ENCODE peak calls at places on chromosomes 1 and 21, in four cellular contexts. One of them, this sample, is unnamed.

GRCh38 chr1:222392571-222392970 is 155.3 kb downstream of the HHIPL2 start:
- DNase-seq in SK-N-SH: no peak
- DNase-seq in K562: no peak
- DNase-seq in HepG2: no peak
- DNase-seq in this sample: no peak

GRCh38 chr1:226408285-226409184 is 642 bp upstream of the PARP1 start:
- DNase-seq in HepG2: no peak
- DNase-seq in K562: no peak
- DNase-seq in SK-N-SH: no peak
- DNase-seq in this sample: no peak

GRCh38 chr1:24963099-24963872 is 33.2 kb upstream of the RUNX3 start:
- DNase-seq in K562: peak; percentile 13
- DNase-seq in SK-N-SH: no peak
- DNase-seq in HepG2: no peak
- DNase-seq in this sample: no peak

GRCh38 chr1:176843352-176844297 is 320.9 kb downstream of the ASTN1 start:
- DNase-seq in HepG2: peak; percentile 7
- DNase-seq in K562: peak; percentile 46
- DNase-seq in SK-N-SH: peak; percentile 37
- DNase-seq in this sample: peak; percentile 7

GRCh38 chr1:234745844-234746797 is 136.1 kb upstream of the IRF2BP2 start:
- DNase-seq in K562: peak; percentile 83
- DNase-seq in HepG2: no peak
- DNase-seq in SK-N-SH: peak; percentile 71
- DNase-seq in this sample: no peak

GRCh38 chr1:219555031-219555667 is 57.8 kb downstream of the ZC3H11B start:
- DNase-seq in HepG2: no peak
- DNase-seq in SK-N-SH: no peak
- DNase-seq in K562: no peak
- DNase-seq in this sample: no peak

GRCh38 chr21:32886339-32886738 is 114.8 kb upstream of the PAXBP1 start:
- DNase-seq in SK-N-SH: no peak
- DNase-seq in HepG2: peak; percentile 7
- DNase-seq in K562: no peak
- DNase-seq in this sample: no peak

GRCh38 chr1:92317836-92318493 is 19.1 kb downstream of the RPAP2 start:
- DNase-seq in SK-N-SH: no peak
- DNase-seq in K562: peak; percentile 65
- DNase-seq in HepG2: no peak
- DNase-seq in this sample: no peak

GRCh38 chr1:92728687-92729086 is 56.2 kb downstream of the EVI5 start:
- DNase-seq in HepG2: no peak
- DNase-seq in SK-N-SH: no peak
- DNase-seq in K562: no peak
- DNase-seq in this sample: no peak

GRCh38 chr1:14500912-14501311 is 97.6 kb upstream of the KAZN start:
- DNase-seq in HepG2: no peak
- DNase-seq in SK-N-SH: no peak
- DNase-seq in K562: no peak
- DNase-seq in this sample: no peak

GRCh38 chr1:231919900-231920299 is 293.3 kb downstream of the DISC1 start:
- DNase-seq in HepG2: no peak
- DNase-seq in K562: no peak
- DNase-seq in SK-N-SH: peak; percentile 57
- DNase-seq in this sample: no peak

GRCh38 chr1:115275216-115275615 is 62.8 kb downstream of the NGF start:
- DNase-seq in K562: peak; percentile 52
- DNase-seq in SK-N-SH: no peak
- DNase-seq in HepG2: no peak
- DNase-seq in this sample: peak; percentile 7

GRCh38 chr1:9996624-9997582 is at the start of gene RBP7:
- DNase-seq in HepG2: no peak
- DNase-seq in K562: no peak
- DNase-seq in SK-N-SH: peak; percentile 75
- DNase-seq in this sample: no peak

DNA sequence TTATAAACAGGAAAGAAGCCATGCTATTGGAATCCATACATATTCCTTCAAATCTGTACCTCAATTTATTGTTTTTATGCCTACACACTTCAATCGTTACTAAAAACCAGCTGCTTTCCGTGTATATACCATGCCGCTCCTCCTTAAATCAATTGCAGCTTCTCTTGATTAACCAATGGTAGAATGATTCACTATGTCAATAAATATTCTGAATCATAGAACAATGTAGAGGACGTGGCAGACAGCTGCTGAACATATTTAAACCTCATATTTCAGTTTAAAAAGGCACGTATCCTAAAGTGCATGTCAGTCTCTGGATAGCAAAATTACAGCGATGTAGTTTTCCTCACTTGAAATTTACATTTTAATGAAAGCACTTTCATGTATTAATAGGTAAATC is 100.4 kb downstream of the MRPL39 start:
- DNase-seq in HepG2: no peak
- DNase-seq in SK-N-SH: no peak
- DNase-seq in K562: no peak
- DNase-seq in this sample: no peak
- TF ChIP-seq ELF1 in HepG2: no peak
- TF ChIP-seq ELF1 in SK-N-SH: no peak
- TF ChIP-seq ELF1 in K562: no peak
- TF ChIP-seq ELF1 in this sample: no peak

GRCh38 chr1:8407652-8408051 is 89.7 kb downstream of the SLC45A1 start:
- DNase-seq in K562: no peak
- DNase-seq in HepG2: no peak
- DNase-seq in SK-N-SH: no peak
- DNase-seq in this sample: no peak
- H3K9ac ChIP-seq in K562: no peak overlapping the region
- H3K9ac ChIP-seq in HepG2: no peak overlapping the region
- H3K9ac ChIP-seq in SK-N-SH: peak overlapping the region; percentile 45
- H3K9ac ChIP-seq in this sample: no peak overlapping the region

DNA sequence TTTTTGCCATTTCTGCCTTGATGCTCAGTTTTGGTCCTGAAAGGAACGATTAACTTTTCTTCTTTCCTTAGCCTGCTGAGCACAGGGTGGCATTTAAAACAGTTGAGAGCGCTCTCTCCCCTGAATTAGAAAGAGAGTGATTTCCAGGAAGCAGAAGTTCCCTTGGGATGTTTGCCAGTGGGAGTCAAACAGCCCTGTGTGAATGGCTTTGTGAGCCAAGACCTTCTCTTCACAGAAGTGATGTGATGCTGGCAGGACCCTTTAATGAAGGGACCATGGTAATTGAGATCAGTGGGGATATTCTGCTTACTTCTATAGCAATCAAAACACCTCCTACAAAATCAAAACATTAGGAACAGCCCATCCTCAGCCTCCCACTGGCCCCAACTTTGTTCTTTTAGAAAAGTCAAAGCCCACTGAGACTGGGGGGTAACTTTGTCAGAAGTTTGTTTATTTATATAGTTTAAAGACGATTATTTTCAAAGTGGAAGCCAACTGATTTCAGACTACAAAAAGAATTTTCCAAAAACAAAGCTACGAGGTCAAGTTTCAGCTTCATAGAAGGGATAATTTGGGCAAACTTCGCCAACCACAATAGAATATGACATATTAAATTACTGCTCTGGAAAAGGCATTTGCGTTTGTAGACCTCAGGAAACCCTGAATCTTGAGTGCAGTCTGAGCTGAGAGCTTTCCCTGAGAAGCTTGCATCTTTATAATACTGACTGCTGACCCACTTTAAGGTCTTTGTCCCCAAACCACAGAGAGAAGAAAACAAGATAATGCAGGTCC is 122.7 kb downstream of the GABPA start:
- DNase-seq in SK-N-SH: no peak
- DNase-seq in HepG2: no peak
- DNase-seq in K562: no peak
- DNase-seq in this sample: no peak
- TF ChIP-seq ELF1 in SK-N-SH: no peak
- TF ChIP-seq ELF1 in HepG2: no peak
- TF ChIP-seq ELF1 in K562: no peak
- TF ChIP-seq ELF1 in this sample: no peak

GRCh38 chr1:212684511-212685090 is 15.0 kb downstream of the BATF3 start:
- DNase-seq in SK-N-SH: no peak
- DNase-seq in K562: no peak
- DNase-seq in HepG2: no peak
- DNase-seq in this sample: no peak

GRCh38 chr1:212685429-212685828 is 14.2 kb downstream of the BATF3 start:
- DNase-seq in SK-N-SH: no peak
- DNase-seq in HepG2: no peak
- DNase-seq in K562: no peak
- DNase-seq in this sample: no peak

GRCh38 chr1:212680691-212681090 is 18.9 kb downstream of the BATF3 start:
- DNase-seq in K562: no peak
- DNase-seq in HepG2: peak; percentile 27
- DNase-seq in SK-N-SH: no peak
- DNase-seq in this sample: no peak

GRCh38 chr1:212684076-212684475 is 15.6 kb downstream of the BATF3 start:
- DNase-seq in HepG2: no peak
- DNase-seq in SK-N-SH: no peak
- DNase-seq in K562: no peak
- DNase-seq in this sample: no peak

GRCh38 chr1:212683357-212683722 is 16.3 kb downstream of the BATF3 start:
- DNase-seq in SK-N-SH: no peak
- DNase-seq in K562: no peak
- DNase-seq in HepG2: no peak
- DNase-seq in this sample: no peak
- H3K9ac ChIP-seq in SK-N-SH: no peak overlapping the region
- H3K9ac ChIP-seq in K562: no peak overlapping the region
- H3K9ac ChIP-seq in HepG2: no peak overlapping the region
- H3K9ac ChIP-seq in this sample: no peak overlapping the region